ENCODE peak calls at places on chromosomes 7 and 10, in four cellular contexts. One of them, this sample, is unnamed.

GRCh38 chr7:74606101-74606908 is 51.2 kb upstream of the GTF2I start:
- DNase-seq in mesendoderm: peak
- DNase-seq in CD8-positive, alpha-beta memory T cell: peak
- DNase-seq in substantia nigra: no peak
- DNase-seq in this sample: no peak

GRCh38 chr10:30182191-30183075 is 123.0 kb upstream of the JCAD start:
- DNase-seq in substantia nigra: no peak
- DNase-seq in mesendoderm: peak
- DNase-seq in CD8-positive, alpha-beta memory T cell: no peak
- DNase-seq in this sample: no peak

GRCh38 chr7:155931386-155932085 is 119.3 kb upstream of the SHH start:
- DNase-seq in substantia nigra: no peak
- DNase-seq in CD8-positive, alpha-beta memory T cell: no peak
- DNase-seq in mesendoderm: no peak
- DNase-seq in this sample: no peak

GRCh38 chr7:65429642-65430343 is 56.1 kb downstream of the ZNF92 start:
- DNase-seq in mesendoderm: no peak
- DNase-seq in substantia nigra: no peak
- DNase-seq in CD8-positive, alpha-beta memory T cell: no peak
- DNase-seq in this sample: no peak

GRCh38 chr7:90213521-90213920 is 2.0 kb downstream of the STEAP2 start:
- DNase-seq in substantia nigra: no peak
- DNase-seq in CD8-positive, alpha-beta memory T cell: no peak
- DNase-seq in mesendoderm: no peak
- DNase-seq in this sample: no peak

GRCh38 chr10:3054183-3054815 is 13.0 kb upstream of the PFKP start:
- DNase-seq in substantia nigra: no peak
- DNase-seq in mesendoderm: peak
- DNase-seq in CD8-positive, alpha-beta memory T cell: no peak
- DNase-seq in this sample: no peak

GRCh38 chr7:12017046-12017445 is 185.0 kb upstream of the THSD7A start:
- DNase-seq in mesendoderm: no peak
- DNase-seq in substantia nigra: no peak
- DNase-seq in CD8-positive, alpha-beta memory T cell: no peak
- DNase-seq in this sample: no peak

GRCh38 chr7:56287429-56288138 is 171.4 kb upstream of the NUPR2 start:
- DNase-seq in substantia nigra: no peak
- DNase-seq in mesendoderm: no peak
- DNase-seq in CD8-positive, alpha-beta memory T cell: no peak
- DNase-seq in this sample: no peak

GRCh38 chr10:132710036-132710686 is 75.8 kb downstream of the NKX6-2 start:
- DNase-seq in mesendoderm: no peak
- DNase-seq in CD8-positive, alpha-beta memory T cell: no peak
- DNase-seq in substantia nigra: no peak
- DNase-seq in this sample: no peak

This sample was measured in lower leg skin.